ENCODE peak calls at places on chromosomes 7 and 10, in five cellular contexts. One of them, this sample, is unnamed.

GRCh38 chr10:43943825-43944360 is 295.2 kb upstream of the ZNF32 start:
- DNase-seq in cardiac muscle cell: no peak
- DNase-seq in AG09319: no peak
- DNase-seq in G401: no peak
- DNase-seq in upper lobe of right lung: peak
- DNase-seq in this sample: peak

GRCh38 chr7:47582748-47583740 is 1.1 kb upstream of the TNS3 start:
- DNase-seq in cardiac muscle cell: no peak
- DNase-seq in AG09319: no peak
- DNase-seq in G401: no peak
- DNase-seq in upper lobe of right lung: no peak
- DNase-seq in this sample: no peak

GRCh38 chr10:97065128-97065527 is 120.6 kb downstream of the SLIT1 start:
- DNase-seq in cardiac muscle cell: no peak
- DNase-seq in AG09319: no peak
- DNase-seq in G401: peak
- DNase-seq in upper lobe of right lung: no peak
- DNase-seq in this sample: no peak

GRCh38 chr10:35409094-35409582 is 72.8 kb downstream of the CCNY start:
- DNase-seq in cardiac muscle cell: peak
- DNase-seq in AG09319: no peak
- DNase-seq in G401: no peak
- DNase-seq in upper lobe of right lung: no peak
- DNase-seq in this sample: no peak

GRCh38 chr7:94509264-94509878 is at the start of gene CASD1:
- DNase-seq in cardiac muscle cell: no peak
- DNase-seq in AG09319: no peak
- DNase-seq in G401: peak
- DNase-seq in upper lobe of right lung: peak
- DNase-seq in this sample: no peak

GRCh38 chr7:30225863-30226361 is 58.5 kb upstream of the ZNRF2 start:
- DNase-seq in cardiac muscle cell: peak
- DNase-seq in AG09319: no peak
- DNase-seq in G401: peak
- DNase-seq in upper lobe of right lung: peak
- DNase-seq in this sample: no peak

GRCh38 chr10:124138195-124138882 is 44.9 kb upstream of the CHST15 start:
- DNase-seq in cardiac muscle cell: peak
- DNase-seq in AG09319: no peak
- DNase-seq in G401: peak
- DNase-seq in upper lobe of right lung: peak
- DNase-seq in this sample: no peak

GRCh38 chr7:149620961-149621360 is 123.4 kb upstream of the ZNF746 start:
- DNase-seq in cardiac muscle cell: no peak
- DNase-seq in AG09319: no peak
- DNase-seq in G401: no peak
- DNase-seq in upper lobe of right lung: no peak
- DNase-seq in this sample: no peak

GRCh38 chr10:34723746-34724145 is 91.3 kb downstream of the PARD3 start:
- DNase-seq in cardiac muscle cell: peak
- DNase-seq in AG09319: peak
- DNase-seq in G401: peak
- DNase-seq in upper lobe of right lung: no peak
- DNase-seq in this sample: no peak

GRCh38 chr10:69268761-69269416 is 9.4 kb upstream of the HK1 start:
- DNase-seq in cardiac muscle cell: peak
- DNase-seq in AG09319: no peak
- DNase-seq in G401: no peak
- DNase-seq in upper lobe of right lung: no peak
- DNase-seq in this sample: no peak

GRCh38 chr7:138525757-138526156 is 65.7 kb downstream of the TRIM24 start:
- DNase-seq in cardiac muscle cell: no peak
- DNase-seq in AG09319: no peak
- DNase-seq in G401: no peak
- DNase-seq in upper lobe of right lung: no peak
- DNase-seq in this sample: no peak

GRCh38 chr10:24238527-24239247 is 29.7 kb downstream of the KIAA1217 start:
- DNase-seq in cardiac muscle cell: no peak
- DNase-seq in AG09319: no peak
- DNase-seq in G401: no peak
- DNase-seq in upper lobe of right lung: no peak
- DNase-seq in this sample: no peak

GRCh38 chr10:7755103-7755502 is 32.7 kb downstream of the KIN start:
- DNase-seq in cardiac muscle cell: no peak
- DNase-seq in AG09319: no peak
- DNase-seq in G401: no peak
- DNase-seq in upper lobe of right lung: no peak
- DNase-seq in this sample: no peak

GRCh38 chr7:66883716-66884115 is 37.3 kb upstream of the TMEM248 start:
- DNase-seq in cardiac muscle cell: no peak
- DNase-seq in AG09319: no peak
- DNase-seq in G401: no peak
- DNase-seq in upper lobe of right lung: no peak
- DNase-seq in this sample: no peak

GRCh38 chr10:71757450-71757918 is 15.8 kb downstream of the VSIR start:
- DNase-seq in cardiac muscle cell: no peak
- DNase-seq in AG09319: no peak
- DNase-seq in G401: peak
- DNase-seq in upper lobe of right lung: no peak
- DNase-seq in this sample: no peak

GRCh38 chr7:46932656-46933424 is 649.1 kb downstream of the TNS3 start:
- DNase-seq in cardiac muscle cell: peak
- DNase-seq in AG09319: peak
- DNase-seq in G401: peak
- DNase-seq in upper lobe of right lung: no peak
- DNase-seq in this sample: no peak

GRCh38 chr10:25725917-25726716 is 207.9 kb upstream of the MYO3A start:
- DNase-seq in cardiac muscle cell: peak
- DNase-seq in AG09319: peak
- DNase-seq in G401: peak
- DNase-seq in upper lobe of right lung: no peak
- DNase-seq in this sample: no peak

GRCh38 chr7:97772034-97772891 is 40.4 kb downstream of the TAC1 start:
- DNase-seq in cardiac muscle cell: no peak
- DNase-seq in AG09319: no peak
- DNase-seq in G401: no peak
- DNase-seq in upper lobe of right lung: no peak
- DNase-seq in this sample: no peak

This sample was measured in vagina.